ENCODE peak calls at places on chromosomes 12 and 14, in seven cellular contexts. I is M059J; O is T follicular helper cell; P is naive thymus-derived CD4-positive, alpha-beta T cell; Q is naive thymus-derived CD8-positive, alpha-beta T cell; N is SK-N-DZ; T is astrocyte of the cerebellum. Z is an unnamed sample.

GRCh38 chr12:125151284-125151683 is 86.0 kb downstream of the AACS start:
- DNase-seq in O (no peak), T (no peak), P (no peak), Q (no peak), I (no peak), N (peak; percentile 47), Z (no peak)

GRCh38 chr12:89016970-89017778 is 335.1 kb downstream of the DUSP6 start:
- DNase-seq in P (peak; percentile 61), O (no peak), T (peak; percentile 66), I (peak; percentile 77), N (peak; percentile 66), Q (peak; percentile 60), Z (peak; percentile 49)

GRCh38 chr14:51989293-51990234 is at the start of gene RTRAF:
- DNase-seq in O (peak; percentile 87), I (peak; percentile 89), N (peak; percentile 85), T (peak; percentile 85), Q (peak; percentile 93), P (peak; percentile 93), Z (peak; percentile 91)

GRCh38 chr12:104121001-104121400 is 17.0 kb downstream of the NFYB start:
- DNase-seq in P (no peak), I (peak; percentile 71), Q (no peak), T (no peak), N (no peak), O (no peak), Z (no peak)

GRCh38 chr14:52740751-52741150 is 10.8 kb downstream of the STYX start:
- DNase-seq in O (no peak), T (no peak), I (no peak), N (no peak), P (no peak), Q (no peak), Z (no peak)

GRCh38 chr14:99037777-99038176 is 234.2 kb downstream of the BCL11B start:
- DNase-seq in P (no peak), T (no peak), O (no peak), I (no peak), Q (no peak), N (no peak), Z (no peak)

GRCh38 chr14:91892918-91893527 is 25.7 kb upstream of the TC2N start:
- DNase-seq in Q (peak; percentile 23), T (no peak), N (no peak), O (peak; percentile 22), P (peak; percentile 30), I (no peak), Z (peak; percentile 27)

GRCh38 chr14:101960225-101960624 is 4.1 kb upstream of the DYNC1H1 start:
- DNase-seq in Q (peak; percentile 30), I (no peak), N (no peak), O (no peak), T (no peak), P (peak; percentile 29), Z (no peak)

GRCh38 chr12:122421815-122422737 is at the start of gene CLIP1:
- DNase-seq in T (no peak), Q (peak; percentile 57), P (peak; percentile 55), N (peak; percentile 63), I (peak; percentile 83), O (peak; percentile 39), Z (peak; percentile 52)

GRCh38 chr12:132204064-132204821 is 60.0 kb downstream of the NOC4L start:
- DNase-seq in O (no peak), T (no peak), P (no peak), I (no peak), N (no peak), Q (no peak), Z (no peak)

GRCh38 chr14:75333523-75334190 is 55.0 kb downstream of the FOS start:
- DNase-seq in O (no peak), Q (peak; percentile 22), N (no peak), T (no peak), I (no peak), P (peak; percentile 18), Z (no peak)

GRCh38 chr12:75969768-75970167 is 61.8 kb downstream of the PHLDA1 start:
- DNase-seq in P (no peak), O (no peak), Q (no peak), T (no peak), I (no peak), N (no peak), Z (no peak)

Z was measured in central memory CD4-positive, alpha-beta T cell.